ENCODE peak calls at places on chromosomes 16 and 17, in seven cellular contexts. W is endothelial cell of umbilical vein; V is CD8-positive, alpha-beta memory T cell; P is neural progenitor cell; Q is cardiac muscle cell; M is adrenal gland; S is IMR-90. J is an unnamed sample. For H3K36me3 and H3K9me3, the result is how much of the 10 kb centered on the place peaks cover.

GRCh38 chr17:74806334-74806733 is 30.2 kb upstream of the NAT9 start:
- DNase-seq in W (no peak), V (no peak), P (no peak), Q (no peak), M (no peak), S (no peak), J (no peak)

GRCh38 chr16:65875362-65876199 is 490.9 kb upstream of the CDH5 start:
- DNase-seq in W (no peak), V (no peak), P (peak), Q (peak), M (peak), S (no peak), J (no peak)

GRCh38 chr17:15918661-15919259 is 26.2 kb upstream of the ADORA2B start:
- DNase-seq in W (peak), V (no peak), P (no peak), Q (no peak), M (no peak), S (no peak), J (peak)

GRCh38 chr16:67151431-67152097 is 766 bp upstream of the B3GNT9 start:
- DNase-seq in W (no peak), V (no peak), P (peak), Q (no peak), M (peak), S (no peak), J (no peak)

GRCh38 chr17:64739316-64740058 is 77.4 kb upstream of the SMURF2 start:
- DNase-seq in W (peak), V (no peak), P (peak), Q (peak), M (no peak), S (peak), J (no peak)

GRCh38 chr16:85750021-85750826 is 672 bp downstream of the C16orf74 start:
- DNase-seq in W (peak), V (no peak), P (peak), Q (peak), M (no peak), S (peak), J (no peak)

GRCh38 chr17:33106525-33107162 is 115.0 kb downstream of the SPACA3 start:
- DNase-seq in W (no peak), V (no peak), P (no peak), Q (no peak), M (no peak), S (no peak), J (no peak)

GRCh38 chr17:78013683-78014467 is 55.4 kb downstream of the TNRC6C start:
- DNase-seq in W (peak), V (peak), P (peak), Q (peak), M (peak), S (peak), J (peak)

GRCh38 chr16:75044800-75045361 is 46.1 kb downstream of the ZNRF1 start:
- DNase-seq in W (no peak), V (no peak), P (no peak), Q (peak), M (no peak), S (no peak), J (peak)

GRCh38 chr17:63998721-63999679 is 849 bp downstream of the PRR29 start:
- DNase-seq in W (no peak), V (no peak), P (peak), Q (no peak), M (no peak), S (no peak), J (no peak)

GRCh38 chr17:48555183-48555615 is 10.3 kb upstream of the HOXB2 start:
- DNase-seq in W (peak), V (no peak), P (no peak), Q (peak), M (peak), S (peak), J (no peak)

GRCh38 chr17:58402047-58402446 is 15.3 kb downstream of the RNF43 start:
- DNase-seq in W (no peak), V (no peak), P (no peak), Q (peak), M (no peak), S (no peak), J (no peak)

GRCh38 chr17:2700491-2701141 is 10.9 kb downstream of the CLUH start:
- DNase-seq in W (no peak), V (no peak), P (no peak), Q (no peak), M (peak), S (no peak), J (peak)

GRCh38 chr17:39668141-39668924 is at the start of gene PNMT:
- DNase-seq in W (peak), V (peak), P (peak), Q (peak), M (peak), S (peak), J (peak)

GRCh38 chr17:29807520-29808361 is 122.3 kb downstream of the SSH2 start:
- DNase-seq in W (peak), V (peak), P (peak), Q (peak), M (peak), S (peak), J (peak)

GRCh38 chr16:85574672-85575475 is 38.2 kb upstream of the GSE1 start:
- DNase-seq in W (no peak), V (no peak), P (peak), Q (no peak), M (no peak), S (no peak), J (no peak)

GRCh38 chr17:3827124-3827773 is 18.8 kb downstream of the NCBP3 start:
- DNase-seq in W (peak), V (peak), P (peak), Q (peak), M (peak), S (peak), J (no peak)

GRCh38 chr16:84090212-84090611 is 26.5 kb downstream of the MBTPS1 start:
- DNase-seq in W (no peak), V (no peak), P (no peak), Q (no peak), M (no peak), S (no peak), J (no peak)

GRCh38 chr16:55949518-55949917 is 74.3 kb upstream of the CES5A start:
- DNase-seq in W (no peak), V (no peak), P (no peak), Q (no peak), M (no peak), S (peak), J (no peak)

GRCh38 chr16:275041-275621 is 613 bp downstream of the RGS11 start:
- DNase-seq in W (no peak), V (no peak), P (peak), Q (no peak), M (no peak), S (no peak), J (no peak)

GRCh38 chr16:4075534-4075933 is 40.7 kb downstream of the ADCY9 start:
- DNase-seq in W (no peak), V (no peak), P (no peak), Q (no peak), M (no peak), S (no peak), J (no peak)

GRCh38 chr16:15857779-15858560 is 1.1 kb upstream of the MYH11 start:
- DNase-seq in W (peak), V (no peak), P (peak), Q (peak), M (peak), S (peak), J (peak)

GRCh38 chr17:82301916-82302497 is 15.4 kb downstream of the CD7 start:
- DNase-seq in W (no peak), V (peak), P (no peak), Q (no peak), M (no peak), S (no peak), J (no peak)

GRCh38 chr16:17972460-17972943 is 364.0 kb downstream of the NPIPA8 start:
- DNase-seq in W (no peak), V (no peak), P (no peak), Q (no peak), M (no peak), S (no peak), J (no peak)

GRCh38 chr17:65121916-65122821 is 15.0 kb upstream of the RGS9 start:
- DNase-seq in W (peak), V (no peak), P (no peak), Q (no peak), M (no peak), S (no peak), J (no peak)

DNA sequence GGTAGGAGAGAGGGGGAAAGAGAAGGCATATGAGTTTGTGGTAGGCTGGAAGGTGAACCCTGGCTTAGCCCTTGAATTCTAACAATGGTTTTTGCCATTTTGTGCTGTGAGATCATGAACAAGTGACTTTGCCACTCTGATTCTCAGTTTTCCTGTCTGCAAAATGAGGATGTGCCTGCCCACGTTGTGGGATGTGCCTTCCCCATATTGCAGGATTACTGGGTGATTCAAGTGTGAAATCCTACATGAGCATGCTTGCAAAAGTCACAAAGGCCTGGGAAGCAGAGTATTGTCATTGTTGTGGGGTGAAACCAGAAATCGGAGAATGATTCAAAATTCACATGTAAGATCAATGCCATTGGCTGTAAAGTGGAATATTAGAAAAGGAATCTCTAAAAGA is 28.6 kb upstream of the TVP23A start:
- DNase-seq in W (no peak), V (no peak), P (no peak), Q (no peak), M (no peak), S (no peak), J (no peak)
- H3K27ac ChIP-seq in W (no peak), V (no peak), P (no peak), Q (no peak), M (peak), S (no peak), J (peak)

GRCh38 chr16:68514511-68514910 is 24.6 kb upstream of the ZFP90 start:
- DNase-seq in W (no peak), V (no peak), P (no peak), Q (no peak), M (no peak), S (no peak), J (no peak)
- H3K36me3 ChIP-seq in W (under half), V (under half), P (under half), Q (under half), M (under half), S (under half), J (under half)

DNA sequence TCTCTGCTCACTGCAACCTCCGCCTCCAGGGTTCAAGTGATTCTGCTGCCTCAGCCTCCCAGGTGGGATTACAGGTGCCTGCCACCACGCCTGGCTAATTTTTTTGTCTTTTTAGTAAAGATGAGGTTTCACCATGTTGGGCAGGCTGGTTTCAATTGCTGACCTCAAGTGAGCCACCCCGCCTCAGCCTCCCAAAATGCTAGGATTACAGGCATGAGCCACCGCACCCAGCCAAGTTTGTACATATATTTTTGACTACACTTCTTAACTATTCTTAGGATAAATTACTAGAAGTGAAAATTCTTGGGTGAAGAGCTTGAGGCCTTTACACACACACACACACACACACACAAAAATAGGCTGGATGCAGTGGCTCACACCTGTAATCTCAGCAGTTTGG is 1.4 kb upstream of the ITGAM start:
- DNase-seq in W (no peak), V (no peak), P (no peak), Q (no peak), M (no peak), S (no peak), J (no peak)
- H3K9me3 ChIP-seq in W (under half), V (under half), P (under half), Q (under half), M (under half), S (under half), J (under half)

GRCh38 chr16:23384878-23385277 is 68.1 kb downstream of the COG7 start:
- DNase-seq in W (no peak), V (no peak), P (no peak), Q (no peak), M (no peak), S (no peak), J (no peak)
- H3K27ac ChIP-seq in W (no peak), V (no peak), P (no peak), Q (no peak), M (no peak), S (no peak), J (no peak)

GRCh38 chr17:7852262-7852670 is 2.6 kb upstream of the TMEM88 start:
- DNase-seq in W (no peak), V (no peak), P (no peak), Q (no peak), M (peak), S (no peak), J (no peak)
- H3K36me3 ChIP-seq in W (under half), V (under half), P (under half), Q (under half), M (under half), S (half or more), J (half or more)

DNA sequence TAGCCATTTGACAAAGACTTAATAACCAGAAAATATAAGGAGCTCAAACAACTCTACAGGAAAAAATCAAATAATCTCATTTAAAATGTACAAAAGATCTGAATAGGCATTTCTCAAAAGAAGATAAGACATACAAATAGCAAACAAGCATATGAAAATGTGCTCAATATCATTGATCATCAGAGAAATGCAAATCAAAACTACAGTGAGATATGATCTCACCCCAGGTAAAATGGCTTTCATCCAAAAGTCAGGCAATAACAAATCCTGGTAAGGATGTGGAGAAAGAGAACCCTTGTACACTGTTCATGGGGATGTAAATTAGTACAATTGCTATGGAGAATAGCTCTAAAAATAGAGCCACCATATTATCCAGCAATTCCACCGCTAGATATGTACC is 43.1 kb downstream of the HSD17B2 start:
- DNase-seq in W (no peak), V (no peak), P (no peak), Q (no peak), M (no peak), S (no peak), J (no peak)
- H3K9me3 ChIP-seq in W (under half), V (under half), P (under half), Q (under half), M (under half), S (under half), J (under half)